ENCODE peak calls at places on chromosome 18, in five cellular contexts. One of them, this sample, is unnamed.

GRCh38 chr18:48569915-48570264 is 31.1 kb downstream of the CTIF start:
- DNase-seq in AG10803: no peak
- DNase-seq in AG20443: no peak
- DNase-seq in hypothalamus: no peak
- DNase-seq in astrocyte: no peak
- DNase-seq in this sample: no peak

GRCh38 chr18:21678897-21679296 is 25.7 kb downstream of the ABHD3 start:
- DNase-seq in AG10803: no peak
- DNase-seq in AG20443: no peak
- DNase-seq in hypothalamus: no peak
- DNase-seq in astrocyte: no peak
- DNase-seq in this sample: no peak

GRCh38 chr18:79630266-79631095 is 49.1 kb upstream of the CTDP1 start:
- DNase-seq in AG10803: no peak
- DNase-seq in AG20443: no peak
- DNase-seq in hypothalamus: no peak
- DNase-seq in astrocyte: no peak
- DNase-seq in this sample: no peak

GRCh38 chr18:41613210-41613609 is 341.8 kb upstream of the PIK3C3 start:
- DNase-seq in AG10803: no peak
- DNase-seq in AG20443: no peak
- DNase-seq in hypothalamus: no peak
- DNase-seq in astrocyte: no peak
- DNase-seq in this sample: no peak

GRCh38 chr18:10010611-10011015 is 96.8 kb downstream of the VAPA start:
- DNase-seq in AG10803: peak
- DNase-seq in AG20443: peak
- DNase-seq in hypothalamus: peak
- DNase-seq in astrocyte: peak
- DNase-seq in this sample: no peak

GRCh38 chr18:49845629-49846252 is 32.4 kb upstream of the ACAA2 start:
- DNase-seq in AG10803: peak
- DNase-seq in AG20443: no peak
- DNase-seq in hypothalamus: peak
- DNase-seq in astrocyte: no peak
- DNase-seq in this sample: no peak

GRCh38 chr18:48832961-48833700 is 117.6 kb downstream of the SMAD7 start:
- DNase-seq in AG10803: peak
- DNase-seq in AG20443: peak
- DNase-seq in hypothalamus: no peak
- DNase-seq in astrocyte: peak
- DNase-seq in this sample: no peak

GRCh38 chr18:63979409-63979908 is 9.6 kb downstream of the SERPINB8 start:
- DNase-seq in AG10803: peak
- DNase-seq in AG20443: peak
- DNase-seq in hypothalamus: no peak
- DNase-seq in astrocyte: peak
- DNase-seq in this sample: peak

GRCh38 chr18:5879479-5879882 is 15.8 kb downstream of the TMEM200C start:
- DNase-seq in AG10803: peak
- DNase-seq in AG20443: peak
- DNase-seq in hypothalamus: no peak
- DNase-seq in astrocyte: peak
- DNase-seq in this sample: no peak

GRCh38 chr18:10247402-10248117 is 206.9 kb upstream of the APCDD1 start:
- DNase-seq in AG10803: no peak
- DNase-seq in AG20443: no peak
- DNase-seq in hypothalamus: no peak
- DNase-seq in astrocyte: no peak
- DNase-seq in this sample: no peak

GRCh38 chr18:68448736-68449135 is 266.2 kb downstream of the TMX3 start:
- DNase-seq in AG10803: peak
- DNase-seq in AG20443: peak
- DNase-seq in hypothalamus: no peak
- DNase-seq in astrocyte: peak
- DNase-seq in this sample: no peak

GRCh38 chr18:13382990-13383821 is 164.6 kb downstream of the LDLRAD4 start:
- DNase-seq in AG10803: no peak
- DNase-seq in AG20443: no peak
- DNase-seq in hypothalamus: no peak
- DNase-seq in astrocyte: no peak
- DNase-seq in this sample: no peak

GRCh38 chr18:52617931-52618330 is 277.9 kb downstream of the DCC start:
- DNase-seq in AG10803: peak
- DNase-seq in AG20443: no peak
- DNase-seq in hypothalamus: no peak
- DNase-seq in astrocyte: peak
- DNase-seq in this sample: no peak

GRCh38 chr18:37364237-37364636 is 201.4 kb downstream of the CELF4 start:
- DNase-seq in AG10803: peak
- DNase-seq in AG20443: no peak
- DNase-seq in hypothalamus: peak
- DNase-seq in astrocyte: no peak
- DNase-seq in this sample: no peak

GRCh38 chr18:79567481-79568147 is 112.0 kb upstream of the CTDP1 start:
- DNase-seq in AG10803: peak
- DNase-seq in AG20443: peak
- DNase-seq in hypothalamus: no peak
- DNase-seq in astrocyte: peak
- DNase-seq in this sample: no peak

GRCh38 chr18:6776193-6776592 is 46.7 kb downstream of the ARHGAP28 start:
- DNase-seq in AG10803: peak
- DNase-seq in AG20443: peak
- DNase-seq in hypothalamus: no peak
- DNase-seq in astrocyte: peak
- DNase-seq in this sample: no peak

GRCh38 chr18:72692086-72692485 is 147.9 kb upstream of the CBLN2 start:
- DNase-seq in AG10803: no peak
- DNase-seq in AG20443: no peak
- DNase-seq in hypothalamus: no peak
- DNase-seq in astrocyte: no peak
- DNase-seq in this sample: no peak

GRCh38 chr18:74623047-74623816 is 25.6 kb downstream of the ZNF407 start:
- DNase-seq in AG10803: peak
- DNase-seq in AG20443: peak
- DNase-seq in hypothalamus: no peak
- DNase-seq in astrocyte: no peak
- DNase-seq in this sample: no peak

GRCh38 chr18:44733069-44733753 is 52.5 kb downstream of the SETBP1 start:
- DNase-seq in AG10803: peak
- DNase-seq in AG20443: peak
- DNase-seq in hypothalamus: no peak
- DNase-seq in astrocyte: peak
- DNase-seq in this sample: no peak

GRCh38 chr18:35189510-35189909 is 51.3 kb upstream of the ZNF397 start:
- DNase-seq in AG10803: peak
- DNase-seq in AG20443: no peak
- DNase-seq in hypothalamus: peak
- DNase-seq in astrocyte: no peak
- DNase-seq in this sample: no peak

GRCh38 chr18:33804258-33804657 is 226.2 kb downstream of the ASXL3 start:
- DNase-seq in AG10803: peak
- DNase-seq in AG20443: no peak
- DNase-seq in hypothalamus: no peak
- DNase-seq in astrocyte: peak
- DNase-seq in this sample: no peak

GRCh38 chr18:57433492-57434176 is 1.5 kb upstream of the ONECUT2 start:
- DNase-seq in AG10803: no peak
- DNase-seq in AG20443: no peak
- DNase-seq in hypothalamus: no peak
- DNase-seq in astrocyte: no peak
- DNase-seq in this sample: peak

GRCh38 chr18:11327656-11328055 is 178.3 kb upstream of the PIEZO2 start:
- DNase-seq in AG10803: peak
- DNase-seq in AG20443: no peak
- DNase-seq in hypothalamus: no peak
- DNase-seq in astrocyte: peak
- DNase-seq in this sample: no peak

GRCh38 chr18:7772496-7772861 is 205.4 kb downstream of the PTPRM start:
- DNase-seq in AG10803: peak
- DNase-seq in AG20443: no peak
- DNase-seq in hypothalamus: no peak
- DNase-seq in astrocyte: no peak
- DNase-seq in this sample: no peak